ENCODE peak calls at places on chromosome X, in six cellular contexts. X is type B pancreatic cell; R is AG04450; G is stimulated activated CD4-positive, alpha-beta T cell treated with anti-CD3 and anti-CD28 coated beads, Interleukin-4, amount 100 ng/mL, for 1 hour; D is stimulated activated CD8-positive, alpha-beta memory T cell treated with anti-CD3 and anti-CD28 coated beads, Interleukin-4, amount 100 ng/mL, for 4 hours; N is iPS DF 19.7. A is an unnamed sample.

GRCh38 chrX:155048997-155049619 is 21.8 kb downstream of the CMC4 start:
- DNase-seq in R (no peak), G (peak; percentile 22), X (no peak), N (no peak), D (no peak), A (no peak)

GRCh38 chrX:139831689-139832456 is 101.0 kb downstream of the ATP11C start:
- DNase-seq in N (no peak), G (no peak), D (no peak), X (no peak), R (peak; percentile 18), A (no peak)

GRCh38 chrX:129449141-129449540 is 74.1 kb downstream of the SMARCA1 start:
- DNase-seq in D (no peak), N (no peak), R (no peak), G (no peak), X (no peak), A (no peak)

GRCh38 chrX:9842541-9842940 is 56.3 kb downstream of the SHROOM2 start:
- DNase-seq in N (no peak), G (no peak), X (no peak), R (no peak), D (no peak), A (no peak)

GRCh38 chrX:120260369-120260768 is 9.8 kb downstream of the ZBTB33 start:
- DNase-seq in N (no peak), D (no peak), G (no peak), R (no peak), X (no peak), A (no peak)

GRCh38 chrX:44032479-44032878 is 59.3 kb upstream of the NDP start:
- DNase-seq in D (no peak), X (no peak), N (no peak), G (no peak), R (no peak), A (no peak)

GRCh38 chrX:110087485-110088356 is 84.8 kb downstream of the TMEM164 start:
- DNase-seq in X (no peak), R (peak; percentile 81), G (no peak), D (no peak), N (no peak), A (no peak)

GRCh38 chrX:69618803-69619202 is 2.9 kb downstream of the EDA start:
- DNase-seq in N (no peak), R (no peak), X (no peak), D (no peak), G (peak; percentile 1), A (no peak)

GRCh38 chrX:74132265-74132664 is 171.7 kb upstream of the ZCCHC13 start:
- DNase-seq in G (no peak), N (no peak), D (no peak), X (no peak), R (no peak), A (no peak)

GRCh38 chrX:12308420-12308819 is 170.1 kb downstream of the FRMPD4 start:
- DNase-seq in R (no peak), G (no peak), N (no peak), X (no peak), D (no peak), A (no peak)

GRCh38 chrX:85326234-85327059 is 53.0 kb downstream of the POF1B start:
- DNase-seq in N (no peak), R (no peak), D (no peak), X (peak; percentile 61), G (no peak), A (peak; percentile 0)

GRCh38 chrX:100654256-100654655 is 10.3 kb downstream of the SRPX2 start:
- DNase-seq in N (no peak), D (no peak), X (no peak), G (no peak), R (no peak), A (no peak)